ENCODE peak calls at places on chromosomes 4 and X, in four cellular contexts. One of them, this sample, is unnamed. For H3K4me1, the result is how much of the 10 kb centered on the place peaks cover.

GRCh38 chrX:48531359-48531954 is 8.1 kb upstream of the TBC1D25 start:
- DNase-seq in transverse colon: no peak
- DNase-seq in prostate gland: no peak
- DNase-seq in endothelial cell of umbilical vein: no peak
- DNase-seq in this sample: no peak

GRCh38 chrX:44017726-44018125 is 44.5 kb upstream of the NDP start:
- DNase-seq in endothelial cell of umbilical vein: no peak
- DNase-seq in prostate gland: no peak
- DNase-seq in transverse colon: no peak
- DNase-seq in this sample: no peak

GRCh38 chr4:8185280-8185679 is 13.8 kb upstream of the SH3TC1 start:
- DNase-seq in prostate gland: no peak
- DNase-seq in endothelial cell of umbilical vein: no peak
- DNase-seq in transverse colon: no peak
- DNase-seq in this sample: no peak

GRCh38 chrX:40552768-40553167 is 28.0 kb upstream of the ATP6AP2 start:
- DNase-seq in prostate gland: no peak
- DNase-seq in transverse colon: no peak
- DNase-seq in endothelial cell of umbilical vein: no peak
- DNase-seq in this sample: no peak

GRCh38 chr4:2792711-2793577 is at the start of gene SH3BP2:
- DNase-seq in transverse colon: peak
- DNase-seq in prostate gland: no peak
- DNase-seq in endothelial cell of umbilical vein: peak
- DNase-seq in this sample: peak

GRCh38 chrX:9467751-9468150 is 2.9 kb downstream of the TBL1X start:
- DNase-seq in prostate gland: no peak
- DNase-seq in transverse colon: no peak
- DNase-seq in endothelial cell of umbilical vein: no peak
- DNase-seq in this sample: no peak

GRCh38 chr4:118881512-118882146 is 7.0 kb upstream of the SYNPO2 start:
- DNase-seq in transverse colon: no peak
- DNase-seq in endothelial cell of umbilical vein: no peak
- DNase-seq in prostate gland: no peak
- DNase-seq in this sample: no peak

GRCh38 chr4:108483077-108483476 is 137.3 kb upstream of the RPL34 start:
- DNase-seq in transverse colon: no peak
- DNase-seq in endothelial cell of umbilical vein: no peak
- DNase-seq in prostate gland: no peak
- DNase-seq in this sample: no peak

GRCh38 chr4:166956484-166956883 is 277.8 kb downstream of the SPOCK3 start:
- DNase-seq in endothelial cell of umbilical vein: no peak
- DNase-seq in transverse colon: no peak
- DNase-seq in prostate gland: no peak
- DNase-seq in this sample: no peak

GRCh38 chrX:110182362-110182761 is 135.5 kb downstream of the AMMECR1 start:
- DNase-seq in transverse colon: no peak
- DNase-seq in prostate gland: no peak
- DNase-seq in endothelial cell of umbilical vein: no peak
- DNase-seq in this sample: no peak

GRCh38 chr4:127601029-127601428 is 31.7 kb upstream of the INTU start:
- DNase-seq in endothelial cell of umbilical vein: no peak
- DNase-seq in transverse colon: no peak
- DNase-seq in prostate gland: no peak
- DNase-seq in this sample: no peak

GRCh38 chrX:40938418-40938817 is 146.8 kb upstream of the USP9X start:
- DNase-seq in prostate gland: no peak
- DNase-seq in transverse colon: no peak
- DNase-seq in endothelial cell of umbilical vein: no peak
- DNase-seq in this sample: no peak

GRCh38 chr4:86181585-86181984 is 178.3 kb downstream of the MAPK10 start:
- DNase-seq in prostate gland: no peak
- DNase-seq in endothelial cell of umbilical vein: no peak
- DNase-seq in transverse colon: no peak
- DNase-seq in this sample: no peak

GRCh38 chr4:57287687-57288604 is 177.8 kb upstream of the IGFBP7 start:
- DNase-seq in endothelial cell of umbilical vein: no peak
- DNase-seq in prostate gland: no peak
- DNase-seq in transverse colon: no peak
- DNase-seq in this sample: no peak

GRCh38 chrX:11465648-11466411 is 172.6 kb downstream of the AMELX start:
- DNase-seq in prostate gland: no peak
- DNase-seq in transverse colon: no peak
- DNase-seq in endothelial cell of umbilical vein: no peak
- DNase-seq in this sample: no peak

GRCh38 chr4:83009529-83009928 is 1.1 kb downstream of the LIN54 start:
- DNase-seq in endothelial cell of umbilical vein: peak
- DNase-seq in transverse colon: no peak
- DNase-seq in prostate gland: no peak
- DNase-seq in this sample: no peak

GRCh38 chrX:47687249-47687648 is 28.3 kb upstream of the UXT start:
- DNase-seq in transverse colon: no peak
- DNase-seq in prostate gland: no peak
- DNase-seq in endothelial cell of umbilical vein: no peak
- DNase-seq in this sample: no peak

GRCh38 chr4:7335363-7336066 is 99.2 kb downstream of the PSAPL1 start:
- DNase-seq in transverse colon: peak
- DNase-seq in prostate gland: peak
- DNase-seq in endothelial cell of umbilical vein: peak
- DNase-seq in this sample: peak

GRCh38 chrX:127129510-127129909 is 310.0 kb downstream of the PRR32 start:
- DNase-seq in transverse colon: no peak
- DNase-seq in prostate gland: no peak
- DNase-seq in endothelial cell of umbilical vein: no peak
- DNase-seq in this sample: no peak

GRCh38 chrX:40885984-40886383 is 150.6 kb upstream of the MED14 start:
- DNase-seq in transverse colon: no peak
- DNase-seq in prostate gland: no peak
- DNase-seq in endothelial cell of umbilical vein: no peak
- DNase-seq in this sample: no peak

GRCh38 chr4:4820739-4821138 is 38.7 kb upstream of the MSX1 start:
- DNase-seq in prostate gland: no peak
- DNase-seq in endothelial cell of umbilical vein: no peak
- DNase-seq in transverse colon: no peak
- DNase-seq in this sample: no peak

GRCh38 chr4:41505161-41505653 is 32.8 kb upstream of the LIMCH1 start:
- DNase-seq in endothelial cell of umbilical vein: peak
- DNase-seq in prostate gland: no peak
- DNase-seq in transverse colon: no peak
- DNase-seq in this sample: no peak

GRCh38 chrX:153769158-153769864 is 5.3 kb downstream of the PLXNB3 start:
- DNase-seq in prostate gland: no peak
- DNase-seq in endothelial cell of umbilical vein: no peak
- DNase-seq in transverse colon: peak
- DNase-seq in this sample: no peak

GRCh38 chrX:13590914-13591313 is 21.5 kb downstream of the EGFL6 start:
- DNase-seq in prostate gland: no peak
- DNase-seq in endothelial cell of umbilical vein: no peak
- DNase-seq in transverse colon: no peak
- DNase-seq in this sample: no peak

GRCh38 chr4:182695842-182696241 is 221.3 kb downstream of the DCTD start:
- DNase-seq in transverse colon: no peak
- DNase-seq in prostate gland: no peak
- DNase-seq in endothelial cell of umbilical vein: no peak
- DNase-seq in this sample: no peak

GRCh38 chr4:169416997-169417396 is 146.2 kb upstream of the SH3RF1 start:
- DNase-seq in transverse colon: no peak
- DNase-seq in endothelial cell of umbilical vein: peak
- DNase-seq in prostate gland: no peak
- DNase-seq in this sample: no peak

GRCh38 chr4:108068422-108068821 is 78.7 kb downstream of the HADH start:
- DNase-seq in prostate gland: no peak
- DNase-seq in endothelial cell of umbilical vein: no peak
- DNase-seq in transverse colon: no peak
- DNase-seq in this sample: no peak

GRCh38 chr4:186244835-186245234 is 17.5 kb downstream of the KLKB1 start:
- DNase-seq in endothelial cell of umbilical vein: no peak
- DNase-seq in prostate gland: no peak
- DNase-seq in transverse colon: no peak
- DNase-seq in this sample: no peak
- TF ChIP-seq POLR2A in endothelial cell of umbilical vein: no peak
- TF ChIP-seq POLR2A in prostate gland: no peak
- TF ChIP-seq POLR2A in transverse colon: no peak
- TF ChIP-seq POLR2A in this sample: no peak

GRCh38 chr4:113760852-113761681 is 471 bp downstream of the CAMK2D start:
- DNase-seq in endothelial cell of umbilical vein: peak
- DNase-seq in transverse colon: peak
- DNase-seq in prostate gland: peak
- DNase-seq in this sample: peak
- TF ChIP-seq POLR2AphosphoS5 in endothelial cell of umbilical vein: no peak
- TF ChIP-seq POLR2AphosphoS5 in transverse colon: peak
- TF ChIP-seq POLR2AphosphoS5 in prostate gland: no peak
- TF ChIP-seq POLR2AphosphoS5 in this sample: peak

GRCh38 chr4:147787204-147787603 is 55.3 kb downstream of the ARHGAP10 start:
- DNase-seq in prostate gland: no peak
- DNase-seq in endothelial cell of umbilical vein: no peak
- DNase-seq in transverse colon: no peak
- DNase-seq in this sample: no peak

GRCh38 chr4:147786531-147786930 is 54.6 kb downstream of the ARHGAP10 start:
- DNase-seq in endothelial cell of umbilical vein: no peak
- DNase-seq in prostate gland: no peak
- DNase-seq in transverse colon: no peak
- DNase-seq in this sample: no peak

GRCh38 chr4:147789596-147789995 is 57.7 kb downstream of the ARHGAP10 start:
- DNase-seq in endothelial cell of umbilical vein: no peak
- DNase-seq in prostate gland: no peak
- DNase-seq in transverse colon: no peak
- DNase-seq in this sample: no peak

GRCh38 chr4:147790412-147790811 is 58.5 kb downstream of the ARHGAP10 start:
- DNase-seq in transverse colon: no peak
- DNase-seq in prostate gland: no peak
- DNase-seq in endothelial cell of umbilical vein: no peak
- DNase-seq in this sample: no peak

GRCh38 chr4:147788791-147789190 is 56.9 kb downstream of the ARHGAP10 start:
- DNase-seq in prostate gland: no peak
- DNase-seq in transverse colon: no peak
- DNase-seq in endothelial cell of umbilical vein: no peak
- DNase-seq in this sample: no peak
- H3K4me1 ChIP-seq in prostate gland: under half
- H3K4me1 ChIP-seq in transverse colon: under half
- H3K4me1 ChIP-seq in endothelial cell of umbilical vein: under half
- H3K4me1 ChIP-seq in this sample: half or more

GRCh38 chr4:173024203-173024602 is 144.4 kb upstream of the GALNT7 start:
- DNase-seq in endothelial cell of umbilical vein: no peak
- DNase-seq in prostate gland: no peak
- DNase-seq in transverse colon: no peak
- DNase-seq in this sample: no peak

DNA sequence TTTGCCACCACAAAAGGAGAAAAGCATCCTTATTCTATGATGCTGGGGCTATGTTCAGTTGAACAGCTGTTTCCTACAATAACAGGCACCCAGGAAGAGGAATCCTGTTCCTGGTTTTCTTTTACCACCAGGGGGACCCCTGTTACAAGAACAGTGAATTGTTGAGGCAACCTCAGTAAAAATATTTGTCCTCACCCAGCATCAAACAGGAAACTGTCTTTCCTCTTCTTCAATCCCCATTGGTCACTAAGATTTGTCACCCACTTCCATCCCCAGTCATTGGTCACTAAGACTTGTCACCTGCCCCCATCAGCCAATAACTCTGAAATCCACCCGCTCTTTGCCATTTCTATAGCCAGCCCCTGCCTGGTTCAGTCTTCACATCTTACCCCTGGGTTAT is 143.5 kb upstream of the GALNT7 start:
- DNase-seq in transverse colon: peak
- DNase-seq in prostate gland: peak
- DNase-seq in endothelial cell of umbilical vein: peak
- DNase-seq in this sample: peak
- TF ChIP-seq POLR2A in transverse colon: no peak
- TF ChIP-seq POLR2A in prostate gland: no peak
- TF ChIP-seq POLR2A in endothelial cell of umbilical vein: no peak
- TF ChIP-seq POLR2A in this sample: no peak